ENCODE peak calls at places on chromosomes 5 and 9, in seven cellular contexts. W is GM12878, U is epithelial cell of esophagus, A is HCT116, N is fibroblast of mammary gland, Q is GM23338, E is colonic mucosa. F is an unnamed sample.

GRCh38 chr5:139186752-139187326 is 11.3 kb downstream of the SIL1 start:
- DNase-seq in W (no peak), U (no peak), A (no peak), N (no peak), Q (no peak), E (no peak), F (no peak)

GRCh38 chr9:5425006-5425628 is 12.6 kb downstream of the PLGRKT start:
- DNase-seq in W (peak), U (peak), A (no peak), N (peak), Q (peak), E (no peak), F (no peak)

GRCh38 chr9:129875687-129876395 is 40.6 kb downstream of the USP20 start:
- DNase-seq in W (no peak), U (no peak), A (no peak), N (no peak), Q (no peak), E (no peak), F (no peak)

GRCh38 chr9:127903557-127904475 is 4.4 kb upstream of the ST6GALNAC6 start:
- DNase-seq in W (no peak), U (no peak), A (no peak), N (no peak), Q (peak), E (peak), F (peak)

GRCh38 chr9:137605146-137606004 is at the start of gene ARRDC1:
- DNase-seq in W (peak), U (peak), A (peak), N (peak), Q (peak), E (peak), F (peak)

GRCh38 chr5:142720561-142721275 is 34.8 kb upstream of the FGF1 start:
- DNase-seq in W (no peak), U (peak), A (no peak), N (no peak), Q (no peak), E (peak), F (no peak)

GRCh38 chr5:100841358-100842076 is 61.6 kb downstream of the ST8SIA4 start:
- DNase-seq in W (no peak), U (peak), A (peak), N (no peak), Q (no peak), E (no peak), F (no peak)

GRCh38 chr9:123370526-123371227 is 14.7 kb downstream of the CRB2 start:
- DNase-seq in W (no peak), U (no peak), A (no peak), N (no peak), Q (no peak), E (no peak), F (no peak)

GRCh38 chr9:7237473-7238243 is 479.9 kb downstream of the KDM4C start:
- DNase-seq in W (no peak), U (peak), A (no peak), N (peak), Q (no peak), E (no peak), F (no peak)

GRCh38 chr5:119343766-119344165 is 12.1 kb upstream of the TNFAIP8 start:
- DNase-seq in W (peak), U (no peak), A (no peak), N (peak), Q (no peak), E (no peak), F (no peak)

GRCh38 chr9:16671591-16672137 is 198.8 kb downstream of the BNC2 start:
- DNase-seq in W (peak), U (peak), A (no peak), N (peak), Q (no peak), E (no peak), F (no peak)

GRCh38 chr5:31664566-31664965 is 25.6 kb downstream of the PDZD2 start:
- DNase-seq in W (no peak), U (peak), A (peak), N (peak), Q (peak), E (no peak), F (no peak)

GRCh38 chr5:149730620-149731331 is 666 bp downstream of the PPARGC1B start:
- DNase-seq in W (no peak), U (peak), A (no peak), N (peak), Q (peak), E (peak), F (peak)

GRCh38 chr5:149728303-149728702 is 1.8 kb upstream of the PPARGC1B start:
- DNase-seq in W (no peak), U (peak), A (no peak), N (no peak), Q (no peak), E (peak), F (no peak)

GRCh38 chr5:149731332-149731616 is 1.2 kb downstream of the PPARGC1B start:
- DNase-seq in W (no peak), U (no peak), A (no peak), N (no peak), Q (no peak), E (no peak), F (no peak)

GRCh38 chr5:149727336-149728035 is 2.6 kb upstream of the PPARGC1B start:
- DNase-seq in W (no peak), U (no peak), A (no peak), N (no peak), Q (no peak), E (no peak), F (no peak)

DNA sequence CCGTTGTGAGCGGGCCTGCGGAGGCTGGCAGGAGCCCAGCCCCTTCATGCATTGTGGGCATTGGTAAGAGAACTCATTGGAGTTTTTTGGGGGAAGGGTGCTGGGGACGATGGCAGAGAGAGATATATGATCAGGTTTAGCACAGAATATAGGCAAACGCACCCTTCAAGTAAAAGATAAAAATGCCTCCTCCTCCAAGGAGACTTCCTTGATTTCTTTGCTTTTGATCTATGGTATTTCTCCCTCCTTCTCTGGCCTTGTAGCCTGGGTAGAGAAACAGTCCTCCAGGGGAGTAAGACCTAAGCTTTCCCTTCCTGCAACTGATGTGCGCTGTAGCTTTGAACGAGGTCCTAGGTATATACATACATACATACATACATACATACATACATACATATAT is 960 bp upstream of the PPARGC1B start:
- DNase-seq in W (no peak), U (no peak), A (no peak), N (no peak), Q (no peak), E (no peak), F (no peak)
- TF ChIP-seq CTCF in W (no peak), U (no peak), A (no peak), N (no peak), Q (no peak), E (no peak), F (no peak)

GRCh38 chr9:99012957-99013512 is 69.3 kb downstream of the COL15A1 start:
- DNase-seq in W (no peak), U (peak), A (no peak), N (peak), Q (no peak), E (peak), F (no peak)
- TF ChIP-seq CTCF in W (no peak), U (no peak), A (peak), N (peak), Q (peak), E (no peak), F (no peak)

DNA sequence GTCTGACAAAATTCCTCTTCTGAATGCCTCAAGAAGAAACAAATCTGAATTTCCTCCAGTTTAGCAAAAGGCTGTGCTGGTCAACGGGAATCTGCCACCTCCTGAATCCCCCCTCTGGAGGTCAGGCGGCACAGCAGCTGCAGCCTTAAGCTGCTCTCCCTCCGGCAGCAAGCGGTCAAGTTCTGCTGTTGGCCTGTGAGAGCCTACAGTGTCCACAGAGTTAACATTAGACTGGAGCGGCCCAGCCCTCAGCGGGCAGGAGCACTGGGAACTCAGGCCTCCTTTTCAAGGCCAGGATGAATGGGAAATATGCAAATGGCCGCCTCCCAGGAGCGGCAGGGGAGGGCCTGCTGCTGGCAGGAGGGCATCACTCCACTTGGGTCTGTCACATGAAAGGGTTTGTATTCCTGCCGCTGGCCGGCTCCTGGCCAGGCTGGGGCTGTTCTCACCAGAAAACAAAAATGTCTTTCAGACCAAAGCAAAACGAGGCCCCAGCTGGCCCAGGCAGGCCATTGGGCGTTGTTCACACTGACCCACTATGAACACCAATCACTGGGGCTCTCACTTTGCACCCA is 8.2 kb downstream of the ACSL6 start:
- DNase-seq in W (no peak), U (no peak), A (no peak), N (no peak), Q (peak), E (no peak), F (peak)
- TF ChIP-seq CTCF in W (no peak), U (no peak), A (no peak), N (no peak), Q (peak), E (no peak), F (no peak)

DNA sequence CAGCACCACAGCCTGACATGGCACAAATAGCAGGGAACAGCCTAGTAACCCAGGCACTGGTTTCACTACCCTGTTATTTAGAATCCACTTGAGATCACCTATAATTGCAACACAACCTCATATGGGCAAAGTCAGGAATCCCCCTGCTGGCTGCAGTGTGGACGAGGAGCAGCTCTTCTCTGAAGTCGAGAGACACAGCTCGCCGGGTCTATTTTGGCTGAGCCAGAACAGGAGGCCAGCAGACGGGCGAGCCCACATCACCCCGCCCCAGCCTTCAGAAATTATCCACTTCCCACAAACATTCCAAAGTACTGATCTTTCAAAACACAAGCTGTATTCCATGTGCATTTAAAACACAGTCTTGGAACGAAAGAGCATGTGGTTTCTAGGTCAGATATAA is 179.0 kb downstream of the ROR2 start:
- DNase-seq in W (no peak), U (peak), A (no peak), N (peak), Q (peak), E (peak), F (no peak)
- TF ChIP-seq CTCF in W (peak), U (peak), A (peak), N (peak), Q (peak), E (no peak), F (peak)